ENCODE peak calls at places on chromosomes 6 and 20, in eight cellular contexts. One of them, this sample, is unnamed.

GRCh38 chr6:167501831-167502385 is 177.0 kb downstream of the TTLL2 start:
- DNase-seq in RPMI7951: no peak
- DNase-seq in endothelial cell of umbilical vein: no peak
- DNase-seq in activated CD4-positive, alpha-beta T cell treated with anti-CD3 and anti-CD28 coated beads, Interleukin-2, amount 50 U/mL, for 48 hours: no peak
- DNase-seq in heart left ventricle: no peak
- DNase-seq in lung microvascular endothelial cell: peak
- DNase-seq in tibial artery: no peak
- DNase-seq in H4: peak
- DNase-seq in this sample: no peak

GRCh38 chr20:31967830-31968249 is at the start of gene XKR7:
- DNase-seq in RPMI7951: no peak
- DNase-seq in endothelial cell of umbilical vein: no peak
- DNase-seq in activated CD4-positive, alpha-beta T cell treated with anti-CD3 and anti-CD28 coated beads, Interleukin-2, amount 50 U/mL, for 48 hours: peak
- DNase-seq in heart left ventricle: no peak
- DNase-seq in lung microvascular endothelial cell: no peak
- DNase-seq in tibial artery: no peak
- DNase-seq in H4: no peak
- DNase-seq in this sample: peak

GRCh38 chr6:45454008-45454911 is 76.5 kb upstream of the SUPT3H start:
- DNase-seq in RPMI7951: peak
- DNase-seq in endothelial cell of umbilical vein: peak
- DNase-seq in activated CD4-positive, alpha-beta T cell treated with anti-CD3 and anti-CD28 coated beads, Interleukin-2, amount 50 U/mL, for 48 hours: no peak
- DNase-seq in heart left ventricle: no peak
- DNase-seq in lung microvascular endothelial cell: peak
- DNase-seq in tibial artery: no peak
- DNase-seq in H4: peak
- DNase-seq in this sample: no peak

GRCh38 chr6:89830385-89830809 is 717 bp downstream of the CASP8AP2 start:
- DNase-seq in RPMI7951: no peak
- DNase-seq in endothelial cell of umbilical vein: no peak
- DNase-seq in activated CD4-positive, alpha-beta T cell treated with anti-CD3 and anti-CD28 coated beads, Interleukin-2, amount 50 U/mL, for 48 hours: no peak
- DNase-seq in heart left ventricle: no peak
- DNase-seq in lung microvascular endothelial cell: no peak
- DNase-seq in tibial artery: no peak
- DNase-seq in H4: no peak
- DNase-seq in this sample: no peak

GRCh38 chr20:35979528-35979927 is 11.1 kb downstream of the CNBD2 start:
- DNase-seq in RPMI7951: peak
- DNase-seq in endothelial cell of umbilical vein: no peak
- DNase-seq in activated CD4-positive, alpha-beta T cell treated with anti-CD3 and anti-CD28 coated beads, Interleukin-2, amount 50 U/mL, for 48 hours: no peak
- DNase-seq in heart left ventricle: no peak
- DNase-seq in lung microvascular endothelial cell: no peak
- DNase-seq in tibial artery: no peak
- DNase-seq in H4: no peak
- DNase-seq in this sample: no peak

GRCh38 chr6:150596439-150596838 is 3.2 kb upstream of the PLEKHG1 start:
- DNase-seq in RPMI7951: no peak
- DNase-seq in endothelial cell of umbilical vein: no peak
- DNase-seq in activated CD4-positive, alpha-beta T cell treated with anti-CD3 and anti-CD28 coated beads, Interleukin-2, amount 50 U/mL, for 48 hours: no peak
- DNase-seq in heart left ventricle: no peak
- DNase-seq in lung microvascular endothelial cell: no peak
- DNase-seq in tibial artery: no peak
- DNase-seq in H4: no peak
- DNase-seq in this sample: no peak

GRCh38 chr20:37527638-37528441 is at the start of gene BLCAP:
- DNase-seq in RPMI7951: peak
- DNase-seq in endothelial cell of umbilical vein: peak
- DNase-seq in activated CD4-positive, alpha-beta T cell treated with anti-CD3 and anti-CD28 coated beads, Interleukin-2, amount 50 U/mL, for 48 hours: peak
- DNase-seq in heart left ventricle: peak
- DNase-seq in lung microvascular endothelial cell: peak
- DNase-seq in tibial artery: peak
- DNase-seq in H4: peak
- DNase-seq in this sample: peak

GRCh38 chr20:38145094-38146075 is 19.7 kb downstream of the TGM2 start:
- DNase-seq in RPMI7951: peak
- DNase-seq in endothelial cell of umbilical vein: peak
- DNase-seq in activated CD4-positive, alpha-beta T cell treated with anti-CD3 and anti-CD28 coated beads, Interleukin-2, amount 50 U/mL, for 48 hours: no peak
- DNase-seq in heart left ventricle: peak
- DNase-seq in lung microvascular endothelial cell: peak
- DNase-seq in tibial artery: no peak
- DNase-seq in H4: no peak
- DNase-seq in this sample: peak

GRCh38 chr20:50346372-50347347 is 156.0 kb downstream of the CEBPB start:
- DNase-seq in RPMI7951: peak
- DNase-seq in endothelial cell of umbilical vein: peak
- DNase-seq in activated CD4-positive, alpha-beta T cell treated with anti-CD3 and anti-CD28 coated beads, Interleukin-2, amount 50 U/mL, for 48 hours: no peak
- DNase-seq in heart left ventricle: peak
- DNase-seq in lung microvascular endothelial cell: peak
- DNase-seq in tibial artery: peak
- DNase-seq in H4: peak
- DNase-seq in this sample: peak

GRCh38 chr6:43932259-43932900 is 162.4 kb downstream of the VEGFA start:
- DNase-seq in RPMI7951: no peak
- DNase-seq in endothelial cell of umbilical vein: no peak
- DNase-seq in activated CD4-positive, alpha-beta T cell treated with anti-CD3 and anti-CD28 coated beads, Interleukin-2, amount 50 U/mL, for 48 hours: no peak
- DNase-seq in heart left ventricle: no peak
- DNase-seq in lung microvascular endothelial cell: no peak
- DNase-seq in tibial artery: peak
- DNase-seq in H4: no peak
- DNase-seq in this sample: no peak